ENCODE peak calls at places on chromosome 4, in eight cellular contexts. B is CD8-positive, alpha-beta T cell; Z is heart left ventricle; Q is AG04449; R is esophagus squamous epithelium; I is sigmoid colon; C is upper lobe of left lung; G is right atrium auricular region. T is an unnamed sample.

GRCh38 chr4:138851626-138852443 is 163.7 kb upstream of the NOCT start:
- DNase-seq in I (no peak), Z (no peak), Q (no peak), G (no peak), B (no peak), R (no peak), C (no peak), T (no peak)

GRCh38 chr4:16532240-16532990 is 306.1 kb upstream of the TAPT1 start:
- DNase-seq in Q (peak), R (no peak), I (no peak), Z (no peak), C (peak), B (no peak), G (peak), T (no peak)

GRCh38 chr4:186724048-186724860 is 598 bp upstream of the FAT1 start:
- DNase-seq in R (no peak), I (peak), C (peak), B (no peak), Z (peak), Q (no peak), G (peak), T (peak)

GRCh38 chr4:102252171-102252570 is 93.1 kb downstream of the SLC39A8 start:
- DNase-seq in G (no peak), B (no peak), Q (no peak), Z (no peak), R (no peak), C (no peak), I (no peak), T (no peak)

GRCh38 chr4:8177956-8178355 is 19.3 kb upstream of the ABLIM2 start:
- DNase-seq in G (no peak), Z (no peak), B (no peak), Q (no peak), C (no peak), I (no peak), R (no peak), T (no peak)

GRCh38 chr4:818106-818921 is 7.6 kb downstream of the CPLX1 start:
- DNase-seq in Z (no peak), G (no peak), Q (no peak), I (peak), B (no peak), C (no peak), R (no peak), T (peak)

GRCh38 chr4:5759236-5760075 is 48.5 kb downstream of the EVC start:
- DNase-seq in G (peak), B (no peak), R (no peak), Q (no peak), C (no peak), Z (no peak), I (peak), T (peak)

GRCh38 chr4:52628974-52629373 is 30.1 kb downstream of the USP46 start:
- DNase-seq in C (no peak), R (no peak), I (no peak), B (no peak), Z (no peak), G (no peak), Q (no peak), T (no peak)

GRCh38 chr4:157012781-157013180 is 41.2 kb upstream of the PDGFC start:
- DNase-seq in Z (no peak), Q (peak), C (no peak), I (no peak), R (no peak), B (no peak), G (no peak), T (no peak)

GRCh38 chr4:158796370-158797140 is 27.7 kb downstream of the FNIP2 start:
- DNase-seq in Q (no peak), C (peak), I (no peak), R (no peak), B (no peak), Z (peak), G (no peak), T (peak)

GRCh38 chr4:10403633-10404445 is 53.4 kb downstream of the ZNF518B start:
- DNase-seq in Q (peak), R (no peak), C (no peak), B (no peak), I (no peak), G (no peak), Z (no peak), T (no peak)

GRCh38 chr4:78019494-78019893 is 37.6 kb upstream of the FRAS1 start:
- DNase-seq in C (no peak), I (no peak), Q (no peak), Z (no peak), B (no peak), G (no peak), R (no peak), T (no peak)

GRCh38 chr4:139368990-139369389 is 66.7 kb upstream of the NDUFC1 start:
- DNase-seq in C (no peak), Q (no peak), Z (no peak), G (no peak), I (no peak), B (no peak), R (no peak), T (no peak)

GRCh38 chr4:76995776-76996175 is 46.2 kb downstream of the SEPTIN11 start:
- DNase-seq in C (no peak), B (no peak), I (no peak), R (no peak), Z (no peak), G (no peak), Q (no peak), T (no peak)

GRCh38 chr4:123832173-123833026 is 435.8 kb downstream of the SPRY1 start:
- DNase-seq in Q (peak), C (no peak), I (peak), B (no peak), G (peak), Z (peak), R (no peak), T (no peak)

GRCh38 chr4:152301381-152301780 is 234.5 kb downstream of the FBXW7 start:
- DNase-seq in I (no peak), Z (no peak), C (no peak), G (no peak), Q (no peak), B (no peak), R (no peak), T (no peak)

GRCh38 chr4:72701987-72702819 is 133.2 kb upstream of the ADAMTS3 start:
- DNase-seq in C (no peak), B (no peak), Q (peak), R (no peak), G (no peak), I (no peak), Z (no peak), T (no peak)

GRCh38 chr4:2938906-2939305 is 24.3 kb downstream of the NOP14 start:
- DNase-seq in Z (no peak), B (no peak), Q (no peak), R (no peak), C (peak), G (no peak), I (peak), T (peak)

GRCh38 chr4:98722000-98722399 is 63.6 kb upstream of the TSPAN5 start:
- DNase-seq in R (no peak), C (no peak), G (no peak), B (no peak), I (no peak), Q (no peak), Z (no peak), T (no peak)

GRCh38 chr4:71456841-71457240 is 118.0 kb downstream of the SLC4A4 start:
- DNase-seq in G (no peak), I (no peak), Z (no peak), R (no peak), B (no peak), C (no peak), Q (peak), T (no peak)

GRCh38 chr4:5051210-5051691 is at the start of gene STK32B:
- DNase-seq in G (peak), Q (no peak), Z (peak), C (peak), I (peak), B (no peak), R (no peak), T (peak)

GRCh38 chr4:87529187-87529586 is at the start of gene SPARCL1:
- DNase-seq in G (peak), C (no peak), R (no peak), Z (peak), B (no peak), Q (no peak), I (peak), T (no peak)
- H3K4me3 ChIP-seq in G (peak), C (peak), R (peak), Z (peak), B (no peak), Q (no peak), I (peak), T (peak)

GRCh38 chr4:148075438-148075837 is 343.6 kb downstream of the ARHGAP10 start:
- DNase-seq in Q (no peak), R (no peak), B (no peak), C (no peak), I (no peak), Z (no peak), G (no peak), T (no peak)
- TF ChIP-seq CTCF in Q (no peak), R (no peak), B (no peak), C (no peak), I (no peak), Z (no peak), G (no peak), T (no peak)

GRCh38 chr4:88724406-88724805 is 26.8 kb upstream of the NAP1L5 start:
- DNase-seq in C (no peak), Q (no peak), Z (no peak), I (no peak), G (no peak), B (no peak), R (no peak), T (no peak)
- H3K4me3 ChIP-seq in C (no peak), Q (no peak), Z (no peak), I (no peak), G (no peak), B (no peak), R (no peak), T (no peak)

GRCh38 chr4:112060212-112060611 is 85.0 kb upstream of the FAM241A start:
- DNase-seq in Z (no peak), B (no peak), Q (no peak), I (no peak), G (no peak), C (no peak), R (no peak), T (no peak)
- TF ChIP-seq CTCF in Z (peak), B (no peak), Q (peak), I (no peak), G (no peak), C (no peak), R (peak), T (no peak)

GRCh38 chr4:122602277-122603142 is 18.4 kb downstream of the IL21 start:
- DNase-seq in C (no peak), Q (no peak), Z (no peak), G (no peak), I (no peak), B (no peak), R (no peak), T (no peak)
- H3K4me3 ChIP-seq in C (no peak), Q (no peak), Z (no peak), G (no peak), I (no peak), B (no peak), R (no peak), T (no peak)

GRCh38 chr4:42398448-42399355 is 1.4 kb downstream of the SHISA3 start:
- DNase-seq in Z (no peak), R (no peak), C (no peak), I (no peak), B (no peak), G (no peak), Q (no peak), T (no peak)
- TF ChIP-seq CTCF in Z (no peak), R (no peak), C (no peak), I (no peak), B (no peak), G (no peak), Q (no peak), T (no peak)

GRCh38 chr4:125317526-125317880 is 2.7 kb downstream of the FAT4 start:
- DNase-seq in I (peak), R (no peak), G (peak), Q (no peak), Z (peak), B (no peak), C (no peak), T (no peak)
- H3K4me3 ChIP-seq in I (peak), R (peak), G (peak), Q (peak), Z (peak), B (no peak), C (peak), T (peak)